ENCODE peak calls at places on chromosome 15, in eight cellular contexts. Z, I, K, U, E, B, R and O are unnamed samples. For H3K4me1 and H3K27me3, the result is how much of the 10 kb centered on the place peaks cover.

GRCh38 chr15:99907698-99908097 is 174.5 kb upstream of the LYSMD4 start:
- DNase-seq in B (no peak), Z (no peak), R (no peak), K (no peak), E (no peak), U (no peak), I (no peak), O (no peak)

GRCh38 chr15:41115652-41116115 is 396 bp downstream of the INO80 start:
- DNase-seq in Z (peak), I (peak), B (peak), K (peak), E (no peak), R (no peak), U (peak), O (peak)

GRCh38 chr15:25989327-25989726 is 126.2 kb upstream of the ATP10A start:
- DNase-seq in I (no peak), K (no peak), E (peak), U (no peak), B (no peak), R (no peak), Z (no peak), O (no peak)

GRCh38 chr15:29556385-29556784 is 265.9 kb downstream of the TJP1 start:
- DNase-seq in B (no peak), I (no peak), E (no peak), U (no peak), R (peak), K (no peak), Z (no peak), O (no peak)

GRCh38 chr15:75042730-75043508 is 19.5 kb downstream of the PPCDC start:
- DNase-seq in K (peak), Z (no peak), I (peak), E (peak), B (peak), U (peak), R (peak), O (peak)

GRCh38 chr15:95733931-95734330 is 596.6 kb upstream of the NR2F2 start:
- DNase-seq in E (no peak), I (no peak), Z (no peak), U (no peak), B (no peak), K (no peak), R (no peak), O (no peak)

GRCh38 chr15:65666257-65666656 is 44.5 kb downstream of the SLC24A1 start:
- DNase-seq in R (peak), I (no peak), Z (no peak), U (no peak), E (peak), K (no peak), B (no peak), O (no peak)

GRCh38 chr15:74378853-74379252 is 11.4 kb upstream of the CYP11A1 start:
- DNase-seq in E (no peak), B (no peak), U (no peak), Z (no peak), K (no peak), R (peak), I (no peak), O (no peak)

GRCh38 chr15:66789029-66790025 is 87.3 kb downstream of the SMAD6 start:
- DNase-seq in R (peak), B (peak), Z (no peak), E (no peak), I (peak), U (no peak), K (no peak), O (no peak)

GRCh38 chr15:96146711-96147110 is 183.8 kb upstream of the NR2F2 start:
- DNase-seq in I (no peak), R (peak), E (no peak), Z (no peak), U (no peak), K (no peak), B (no peak), O (no peak)

GRCh38 chr15:71806452-71806931 is 3.9 kb upstream of the NR2E3 start:
- DNase-seq in Z (no peak), R (peak), B (no peak), U (no peak), I (peak), E (no peak), K (no peak), O (no peak)

GRCh38 chr15:101358895-101359294 is 63.8 kb upstream of the SNRPA1 start:
- DNase-seq in I (no peak), Z (no peak), K (no peak), U (no peak), E (no peak), R (peak), B (no peak), O (no peak)

GRCh38 chr15:85607842-85608241 is 186.9 kb downstream of the KLHL25 start:
- DNase-seq in I (no peak), R (peak), U (no peak), Z (no peak), K (no peak), E (no peak), B (no peak), O (no peak)

GRCh38 chr15:40968290-40969085 is 15.2 kb downstream of the CHAC1 start:
- DNase-seq in U (no peak), E (no peak), Z (peak), K (no peak), R (no peak), B (no peak), I (no peak), O (no peak)

GRCh38 chr15:93382196-93382820 is 293.3 kb upstream of the RGMA start:
- DNase-seq in K (no peak), E (peak), B (no peak), Z (no peak), I (no peak), U (no peak), R (no peak), O (no peak)

GRCh38 chr15:75693501-75694240 is 19.0 kb downstream of the CSPG4 start:
- DNase-seq in R (peak), I (no peak), E (no peak), U (no peak), B (no peak), K (no peak), Z (no peak), O (no peak)

GRCh38 chr15:26772588-26773484 is at the start of gene GABRB3:
- DNase-seq in B (peak), R (peak), U (no peak), E (no peak), K (no peak), Z (peak), I (peak), O (peak)

GRCh38 chr15:85494035-85494793 is 113.8 kb downstream of the AKAP13 start:
- DNase-seq in R (peak), B (no peak), Z (no peak), E (no peak), U (no peak), K (no peak), I (no peak), O (no peak)

GRCh38 chr15:72516734-72517133 is 42.6 kb downstream of the ARIH1 start:
- DNase-seq in U (no peak), Z (no peak), B (no peak), K (no peak), I (no peak), R (no peak), E (no peak), O (no peak)

GRCh38 chr15:92662797-92663196 is 7.2 kb upstream of the FAM174B start:
- DNase-seq in K (no peak), R (no peak), U (no peak), I (no peak), E (peak), B (no peak), Z (no peak), O (no peak)

GRCh38 chr15:64775551-64776401 is at the start of gene RBPMS2:
- DNase-seq in Z (no peak), K (no peak), I (no peak), U (no peak), E (no peak), R (peak), B (no peak), O (peak)

GRCh38 chr15:40103124-40103858 is 5.4 kb downstream of the BMF start:
- DNase-seq in Z (no peak), U (no peak), E (no peak), B (peak), K (peak), R (peak), I (peak), O (peak)

GRCh38 chr15:96262097-96262496 is 68.4 kb upstream of the NR2F2 start:
- DNase-seq in U (no peak), I (no peak), K (no peak), R (no peak), Z (no peak), E (no peak), B (no peak), O (no peak)

GRCh38 chr15:96220657-96221056 is 109.8 kb upstream of the NR2F2 start:
- DNase-seq in R (no peak), I (no peak), E (no peak), Z (no peak), K (no peak), U (no peak), B (no peak), O (no peak)

GRCh38 chr15:48336940-48337339 is 5.7 kb downstream of the DUT start:
- DNase-seq in B (no peak), R (peak), I (no peak), K (no peak), E (no peak), Z (peak), U (peak), O (no peak)

GRCh38 chr15:45091161-45091560 is 22.8 kb downstream of the DUOX2 start:
- DNase-seq in I (no peak), B (no peak), K (no peak), U (no peak), R (peak), Z (no peak), E (no peak), O (no peak)

GRCh38 chr15:62241135-62241770 is 76.2 kb upstream of the C2CD4B start:
- DNase-seq in B (no peak), K (no peak), U (no peak), Z (peak), I (no peak), R (peak), E (no peak), O (no peak)

GRCh38 chr15:81914734-81915234 is 131.0 kb downstream of the MEX3B start:
- DNase-seq in I (no peak), U (no peak), B (no peak), Z (no peak), R (no peak), K (no peak), E (no peak), O (peak)

GRCh38 chr15:84734794-84735479 is 13.5 kb upstream of the ZNF592 start:
- DNase-seq in I (peak), K (no peak), R (no peak), U (peak), E (no peak), B (peak), Z (no peak), O (no peak)

GRCh38 chr15:26177816-26178215 is 314.7 kb upstream of the ATP10A start:
- DNase-seq in I (no peak), R (no peak), E (peak), Z (no peak), K (no peak), B (no peak), U (no peak), O (no peak)

GRCh38 chr15:81981888-81982287 is 63.9 kb downstream of the MEX3B start:
- DNase-seq in K (no peak), E (no peak), B (no peak), U (no peak), R (no peak), Z (no peak), I (no peak), O (no peak)

GRCh38 chr15:64651573-64652260 is 123.7 kb downstream of the RBPMS2 start:
- DNase-seq in I (no peak), U (peak), K (no peak), B (no peak), E (no peak), Z (no peak), R (no peak), O (no peak)

GRCh38 chr15:85956515-85957275 is 123.0 kb upstream of the AGBL1 start:
- DNase-seq in U (no peak), E (no peak), Z (no peak), B (no peak), I (no peak), K (no peak), R (no peak), O (no peak)

GRCh38 chr15:57321485-57321884 is 54.8 kb upstream of the CGNL1 start:
- DNase-seq in I (no peak), U (no peak), E (no peak), Z (no peak), K (no peak), R (no peak), B (no peak), O (no peak)
- H3K4me1 ChIP-seq in I (under half), U (under half), E (under half), Z (under half), K (under half), R (under half), B (under half), O (under half)

DNA sequence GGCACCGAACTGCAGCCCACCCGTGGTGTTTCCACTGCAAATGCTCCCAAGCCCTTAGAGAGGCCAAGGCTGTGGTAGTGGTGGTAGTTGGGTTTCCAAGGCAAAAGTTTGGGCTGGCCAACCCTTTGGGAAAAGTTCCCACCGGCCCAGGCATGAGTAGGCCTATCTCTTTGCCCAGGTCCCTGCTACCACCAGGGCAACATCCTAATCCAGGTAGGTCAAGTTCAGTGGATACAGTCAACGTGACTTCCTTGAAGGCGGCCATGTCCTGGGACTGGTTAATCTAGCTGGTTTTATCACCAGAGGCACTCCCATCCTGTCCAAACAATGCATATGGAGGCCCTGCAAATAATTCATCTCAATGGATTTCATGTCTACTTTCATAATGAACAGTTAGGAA is 1.6 kb upstream of the ONECUT1 start:
- DNase-seq in K (no peak), B (no peak), U (no peak), I (no peak), E (no peak), R (no peak), Z (no peak), O (no peak)
- H3K27me3 ChIP-seq in K (half or more), B (under half), U (half or more), I (half or more), E (half or more), R (half or more), Z (half or more), O (half or more)

GRCh38 chr15:98858610-98859023 is 149.0 kb downstream of the PGPEP1L start:
- DNase-seq in U (peak), B (no peak), E (no peak), Z (no peak), K (no peak), I (no peak), R (no peak), O (no peak)
- H3K4me1 ChIP-seq in U (under half), B (under half), E (half or more), Z (under half), K (half or more), I (half or more), R (half or more), O (under half)

GRCh38 chr15:88511161-88511560 is 35.3 kb downstream of the DET1 start:
- DNase-seq in R (no peak), E (peak), U (no peak), Z (no peak), B (no peak), I (no peak), K (no peak), O (no peak)
- H3K27me3 ChIP-seq in R (under half), E (under half), U (under half), Z (under half), B (under half), I (under half), K (under half), O (under half)

GRCh38 chr15:70495988-70496387 is 267.4 kb downstream of the UACA start:
- DNase-seq in Z (no peak), E (no peak), K (no peak), B (no peak), R (no peak), U (no peak), I (no peak), O (no peak)
- H3K4me1 ChIP-seq in Z (under half), E (under half), K (under half), B (under half), R (half or more), U (under half), I (under half), O (under half)

GRCh38 chr15:54659668-54660067 is 537.1 kb downstream of the RSL24D1 start:
- DNase-seq in K (no peak), Z (no peak), E (no peak), I (no peak), R (no peak), U (no peak), B (no peak), O (no peak)
- H3K27me3 ChIP-seq in K (under half), Z (under half), E (under half), I (under half), R (under half), U (under half), B (under half), O (under half)

DNA sequence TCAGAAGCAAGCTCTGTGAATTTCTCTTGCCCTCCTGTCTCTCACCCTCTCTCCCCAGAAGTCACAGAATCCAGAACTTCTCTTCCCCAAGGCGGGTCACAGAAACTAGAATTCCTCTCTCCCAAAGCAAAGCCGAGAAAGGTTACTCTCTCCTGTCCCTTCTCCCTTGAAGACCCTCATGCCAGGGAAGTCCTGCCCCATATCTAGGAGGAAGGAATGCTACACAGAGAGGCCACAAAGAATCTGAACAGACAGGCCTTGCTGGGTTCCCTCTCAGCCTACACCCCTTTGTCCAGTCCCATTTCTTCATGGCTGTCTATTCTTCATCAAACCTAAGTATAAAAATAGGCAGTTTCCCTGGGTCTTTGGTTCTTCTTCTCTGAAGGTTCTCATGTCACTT is 29.8 kb downstream of the ANP32A start:
- DNase-seq in K (no peak), I (no peak), B (no peak), E (no peak), R (no peak), U (no peak), Z (no peak), O (no peak)
- H3K4me1 ChIP-seq in K (half or more), I (half or more), B (half or more), E (half or more), R (under half), U (half or more), Z (under half), O (half or more)

DNA sequence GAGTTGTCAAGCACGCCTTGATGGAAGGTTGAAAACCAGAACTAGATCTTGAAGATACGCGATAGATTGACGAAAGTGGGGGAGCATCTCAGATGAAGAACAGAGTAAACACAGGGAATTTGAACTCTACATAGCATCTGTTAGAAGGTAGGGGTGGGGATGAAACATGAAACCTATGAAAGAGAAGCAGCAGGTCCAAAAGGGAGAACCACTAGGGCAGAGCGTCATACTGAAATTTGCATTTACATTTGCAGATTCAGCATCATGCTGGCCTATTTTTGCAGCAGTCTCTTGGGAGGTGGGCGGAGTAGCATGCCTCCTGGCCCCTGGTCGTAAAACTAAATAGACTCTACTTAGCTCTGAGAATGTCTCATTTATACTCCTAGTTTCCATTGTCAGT is 46.1 kb upstream of the RASGRP1 start:
- DNase-seq in K (no peak), I (no peak), U (no peak), E (no peak), R (no peak), Z (no peak), B (no peak), O (no peak)
- H3K27me3 ChIP-seq in K (under half), I (under half), U (under half), E (under half), R (under half), Z (under half), B (under half), O (under half)

DNA sequence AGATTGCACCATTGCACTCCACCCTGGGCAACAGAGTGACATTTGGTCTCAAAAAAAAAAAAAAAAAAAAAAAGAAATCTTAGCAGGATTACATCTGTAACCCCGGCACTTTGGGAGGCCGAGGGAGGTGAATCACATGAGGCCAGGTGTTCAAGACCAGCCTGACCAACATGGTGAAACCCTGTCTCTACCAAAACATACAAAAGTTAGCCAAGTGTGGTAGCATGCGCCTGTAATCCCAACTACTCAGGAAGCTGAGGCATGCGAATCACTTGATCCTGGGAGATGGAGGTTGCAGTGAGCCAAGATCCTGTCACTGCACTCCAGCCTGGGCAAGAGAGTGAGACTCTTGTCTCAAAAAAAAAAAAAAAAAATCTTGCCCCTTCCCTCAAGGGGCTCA is 40.4 kb downstream of the LIPC start:
- DNase-seq in U (no peak), B (no peak), K (no peak), R (no peak), I (no peak), E (no peak), Z (no peak), O (no peak)
- H3K4me1 ChIP-seq in U (under half), B (under half), K (under half), R (half or more), I (under half), E (under half), Z (under half), O (under half)